ENCODE peak calls at places on chromosome 17, in six cellular contexts. Q is neuronal stem cell; E is fibroblast of pulmonary artery; O is EL; J is posterior cingulate gyrus; Y is naive thymus-derived CD8-positive, alpha-beta T cell. N is an unnamed sample.

GRCh38 chr17:40588557-40588956 is 23.3 kb upstream of the CCR7 start:
- DNase-seq in Q (no peak), E (no peak), O (no peak), J (no peak), Y (no peak), N (no peak)

GRCh38 chr17:55635253-55635766 is 87.4 kb downstream of the TMEM100 start:
- DNase-seq in Q (no peak), E (peak), O (no peak), J (peak), Y (no peak), N (no peak)

GRCh38 chr17:81966343-81967243 is 5.6 kb upstream of the NOTUM start:
- DNase-seq in Q (no peak), E (peak), O (no peak), J (no peak), Y (no peak), N (no peak)

GRCh38 chr17:21313320-21313719 is 28.8 kb downstream of the MAP2K3 start:
- DNase-seq in Q (no peak), E (no peak), O (no peak), J (no peak), Y (no peak), N (no peak)

GRCh38 chr17:49486012-49486641 is 9.0 kb upstream of the NGFR start:
- DNase-seq in Q (peak), E (no peak), O (no peak), J (no peak), Y (no peak), N (no peak)

GRCh38 chr17:42288985-42289862 is 926 bp downstream of the STAT5A start:
- DNase-seq in Q (no peak), E (no peak), O (no peak), J (no peak), Y (peak), N (no peak)

GRCh38 chr17:14340968-14341412 is 40.1 kb downstream of the HS3ST3B1 start:
- DNase-seq in Q (no peak), E (no peak), O (no peak), J (no peak), Y (no peak), N (peak)

GRCh38 chr17:78878871-78879270 is 24.1 kb downstream of the CEP295NL start:
- DNase-seq in Q (no peak), E (no peak), O (no peak), J (no peak), Y (no peak), N (no peak)

GRCh38 chr17:44872131-44872768 is 24.6 kb downstream of the HIGD1B start:
- DNase-seq in Q (no peak), E (peak), O (no peak), J (peak), Y (no peak), N (no peak)

GRCh38 chr17:78737332-78737731 is 44.7 kb downstream of the CYTH1 start:
- DNase-seq in Q (no peak), E (peak), O (peak), J (no peak), Y (no peak), N (peak)

GRCh38 chr17:74785096-74785980 is 9.2 kb upstream of the NAT9 start:
- DNase-seq in Q (no peak), E (no peak), O (no peak), J (no peak), Y (no peak), N (no peak)

GRCh38 chr17:79391808-79392233 is 219.0 kb downstream of the RBFOX3 start:
- DNase-seq in Q (peak), E (peak), O (peak), J (peak), Y (peak), N (peak)

GRCh38 chr17:62162898-62163297 is 97.8 kb upstream of the MED13 start:
- DNase-seq in Q (no peak), E (no peak), O (no peak), J (no peak), Y (no peak), N (no peak)

GRCh38 chr17:78484300-78485159 is 92.7 kb downstream of the DNAH17 start:
- DNase-seq in Q (peak), E (no peak), O (no peak), J (peak), Y (peak), N (no peak)

GRCh38 chr17:78132086-78132676 is 1.6 kb downstream of the TMC8 start:
- DNase-seq in Q (no peak), E (no peak), O (no peak), J (no peak), Y (peak), N (no peak)

GRCh38 chr17:64081802-64082799 is 47.8 kb downstream of the ERN1 start:
- DNase-seq in Q (no peak), E (peak), O (peak), J (no peak), Y (peak), N (peak)

GRCh38 chr17:79793924-79794304 is 3.0 kb downstream of the CBX8 start:
- DNase-seq in Q (no peak), E (peak), O (peak), J (no peak), Y (no peak), N (no peak)

GRCh38 chr17:2195729-2196128 is 107.9 kb downstream of the SMG6 start:
- DNase-seq in Q (no peak), E (no peak), O (no peak), J (no peak), Y (no peak), N (peak)

GRCh38 chr17:52390422-52390821 is 231.9 kb upstream of the CA10 start:
- DNase-seq in Q (no peak), E (no peak), O (no peak), J (no peak), Y (no peak), N (no peak)

GRCh38 chr17:76561332-76561731 is 21.5 kb downstream of the PRCD start:
- DNase-seq in Q (no peak), E (no peak), O (no peak), J (no peak), Y (no peak), N (no peak)

GRCh38 chr17:50883850-50884291 is 17.7 kb upstream of the TOB1 start:
- DNase-seq in Q (no peak), E (no peak), O (no peak), J (no peak), Y (no peak), N (no peak)

GRCh38 chr17:45143101-45143670 is 5.1 kb upstream of the HEXIM1 start:
- DNase-seq in Q (no peak), E (no peak), O (no peak), J (no peak), Y (no peak), N (no peak)

GRCh38 chr17:55845385-55845784 is 94.5 kb downstream of the PCTP start:
- DNase-seq in Q (peak), E (peak), O (peak), J (peak), Y (peak), N (peak)

GRCh38 chr17:68197997-68198930 is 49.6 kb upstream of the AMZ2 start:
- DNase-seq in Q (no peak), E (no peak), O (no peak), J (no peak), Y (peak), N (no peak)

GRCh38 chr17:81684442-81684911 is 666 bp downstream of the HGS start:
- DNase-seq in Q (no peak), E (no peak), O (no peak), J (no peak), Y (no peak), N (no peak)

GRCh38 chr17:55897301-55897700 is 146.4 kb downstream of the PCTP start:
- DNase-seq in Q (no peak), E (no peak), O (no peak), J (no peak), Y (no peak), N (no peak)

GRCh38 chr17:74243013-74243755 is 29.8 kb downstream of the TTYH2 start:
- DNase-seq in Q (no peak), E (no peak), O (no peak), J (peak), Y (no peak), N (no peak)

GRCh38 chr17:38893612-38894011 is 23.8 kb downstream of the LASP1 start:
- DNase-seq in Q (no peak), E (no peak), O (no peak), J (peak), Y (no peak), N (peak)

GRCh38 chr17:67628580-67629013 is 89.1 kb upstream of the NOL11 start:
- DNase-seq in Q (no peak), E (peak), O (no peak), J (no peak), Y (peak), N (no peak)

GRCh38 chr17:78490673-78491072 is 86.5 kb downstream of the DNAH17 start:
- DNase-seq in Q (no peak), E (no peak), O (no peak), J (no peak), Y (no peak), N (no peak)

GRCh38 chr17:62178579-62178978 is 113.5 kb upstream of the MED13 start:
- DNase-seq in Q (no peak), E (peak), O (peak), J (no peak), Y (no peak), N (peak)

GRCh38 chr17:72976971-72977767 is 115.3 kb downstream of the SLC39A11 start:
- DNase-seq in Q (no peak), E (peak), O (peak), J (no peak), Y (no peak), N (peak)

GRCh38 chr17:83125515-83126274 is 46.3 kb downstream of the METRNL start:
- DNase-seq in Q (no peak), E (no peak), O (no peak), J (no peak), Y (peak), N (no peak)

GRCh38 chr17:50507871-50508572 is at the start of gene MYCBPAP:
- DNase-seq in Q (peak), E (peak), O (peak), J (peak), Y (peak), N (peak)

GRCh38 chr17:58338907-58339774 is 10.5 kb upstream of the TSPOAP1 start:
- DNase-seq in Q (no peak), E (peak), O (peak), J (no peak), Y (peak), N (peak)

GRCh38 chr17:12078791-12079190 is 58.1 kb downstream of the MAP2K4 start:
- DNase-seq in Q (no peak), E (peak), O (peak), J (no peak), Y (no peak), N (peak)